ENCODE peak calls at places on chromosomes 5 and 9, in seven cellular contexts. One of them, this sample, is unnamed.

GRCh38 chr5:93039888-93040287 is 541.1 kb downstream of the NR2F1-AS1 start:
- DNase-seq in breast epithelium: no peak
- DNase-seq in fibroblast of lung: no peak
- DNase-seq in endothelial cell: no peak
- DNase-seq in kidney epithelial cell: no peak
- DNase-seq in epithelial cell of esophagus: peak
- DNase-seq in HepG2: no peak
- DNase-seq in this sample: no peak

GRCh38 chr5:33423018-33423630 is 17.6 kb upstream of the TARS1 start:
- DNase-seq in endothelial cell: no peak
- DNase-seq in epithelial cell of esophagus: peak
- DNase-seq in fibroblast of lung: peak
- DNase-seq in kidney epithelial cell: no peak
- DNase-seq in breast epithelium: no peak
- DNase-seq in HepG2: peak
- DNase-seq in this sample: no peak

GRCh38 chr5:3268760-3269330 is 326.8 kb upstream of the IRX1 start:
- DNase-seq in HepG2: no peak
- DNase-seq in breast epithelium: no peak
- DNase-seq in fibroblast of lung: no peak
- DNase-seq in epithelial cell of esophagus: no peak
- DNase-seq in endothelial cell: no peak
- DNase-seq in kidney epithelial cell: no peak
- DNase-seq in this sample: no peak

GRCh38 chr5:135220394-135221186 is 178.4 kb downstream of the MACROH2A1 start:
- DNase-seq in breast epithelium: peak
- DNase-seq in HepG2: no peak
- DNase-seq in kidney epithelial cell: no peak
- DNase-seq in fibroblast of lung: no peak
- DNase-seq in epithelial cell of esophagus: no peak
- DNase-seq in endothelial cell: no peak
- DNase-seq in this sample: no peak

GRCh38 chr9:98097836-98098235 is 21.2 kb downstream of the TRIM14 start:
- DNase-seq in HepG2: no peak
- DNase-seq in breast epithelium: peak
- DNase-seq in kidney epithelial cell: no peak
- DNase-seq in endothelial cell: no peak
- DNase-seq in fibroblast of lung: no peak
- DNase-seq in epithelial cell of esophagus: peak
- DNase-seq in this sample: no peak

GRCh38 chr9:130689937-130690700 is 3.5 kb upstream of the EXOSC2 start:
- DNase-seq in fibroblast of lung: peak
- DNase-seq in kidney epithelial cell: no peak
- DNase-seq in epithelial cell of esophagus: peak
- DNase-seq in endothelial cell: no peak
- DNase-seq in HepG2: peak
- DNase-seq in breast epithelium: peak
- DNase-seq in this sample: no peak

GRCh38 chr5:2387224-2388004 is 364.1 kb downstream of the IRX2 start:
- DNase-seq in kidney epithelial cell: no peak
- DNase-seq in epithelial cell of esophagus: no peak
- DNase-seq in fibroblast of lung: no peak
- DNase-seq in HepG2: no peak
- DNase-seq in breast epithelium: no peak
- DNase-seq in endothelial cell: no peak
- DNase-seq in this sample: peak

GRCh38 chr9:124855944-124856773 is 2.9 kb downstream of the WDR38 start:
- DNase-seq in epithelial cell of esophagus: peak
- DNase-seq in fibroblast of lung: peak
- DNase-seq in HepG2: peak
- DNase-seq in kidney epithelial cell: no peak
- DNase-seq in endothelial cell: peak
- DNase-seq in breast epithelium: no peak
- DNase-seq in this sample: peak

GRCh38 chr9:100170556-100170955 is 71.5 kb downstream of the INVS start:
- DNase-seq in endothelial cell: no peak
- DNase-seq in breast epithelium: no peak
- DNase-seq in kidney epithelial cell: no peak
- DNase-seq in HepG2: no peak
- DNase-seq in fibroblast of lung: peak
- DNase-seq in epithelial cell of esophagus: no peak
- DNase-seq in this sample: no peak

GRCh38 chr5:56011835-56012234 is 17.1 kb upstream of the IL6ST start:
- DNase-seq in kidney epithelial cell: no peak
- DNase-seq in fibroblast of lung: peak
- DNase-seq in HepG2: no peak
- DNase-seq in endothelial cell: no peak
- DNase-seq in epithelial cell of esophagus: peak
- DNase-seq in breast epithelium: no peak
- DNase-seq in this sample: no peak

GRCh38 chr5:102561894-102562760 is 63.3 kb upstream of the SLCO6A1 start:
- DNase-seq in kidney epithelial cell: no peak
- DNase-seq in endothelial cell: peak
- DNase-seq in epithelial cell of esophagus: peak
- DNase-seq in breast epithelium: no peak
- DNase-seq in HepG2: peak
- DNase-seq in fibroblast of lung: no peak
- DNase-seq in this sample: no peak

GRCh38 chr5:93576015-93576414 is 5.0 kb downstream of the NR2F1-AS1 start:
- DNase-seq in fibroblast of lung: no peak
- DNase-seq in HepG2: no peak
- DNase-seq in endothelial cell: no peak
- DNase-seq in kidney epithelial cell: no peak
- DNase-seq in epithelial cell of esophagus: no peak
- DNase-seq in breast epithelium: no peak
- DNase-seq in this sample: no peak

GRCh38 chr9:91978739-91979414 is 28.8 kb upstream of the ROR2 start:
- DNase-seq in fibroblast of lung: peak
- DNase-seq in kidney epithelial cell: peak
- DNase-seq in breast epithelium: no peak
- DNase-seq in endothelial cell: peak
- DNase-seq in HepG2: no peak
- DNase-seq in epithelial cell of esophagus: peak
- DNase-seq in this sample: no peak

GRCh38 chr5:1437452-1437851 is 7.8 kb downstream of the SLC6A3 start:
- DNase-seq in breast epithelium: no peak
- DNase-seq in epithelial cell of esophagus: peak
- DNase-seq in fibroblast of lung: no peak
- DNase-seq in endothelial cell: no peak
- DNase-seq in kidney epithelial cell: no peak
- DNase-seq in HepG2: peak
- DNase-seq in this sample: peak

GRCh38 chr9:114981095-114981494 is 50.7 kb upstream of the TNFSF8 start:
- DNase-seq in fibroblast of lung: no peak
- DNase-seq in epithelial cell of esophagus: no peak
- DNase-seq in HepG2: no peak
- DNase-seq in endothelial cell: no peak
- DNase-seq in kidney epithelial cell: no peak
- DNase-seq in breast epithelium: no peak
- DNase-seq in this sample: no peak

GRCh38 chr5:87367243-87367642 is 45.5 kb downstream of the CCNH start:
- DNase-seq in fibroblast of lung: no peak
- DNase-seq in breast epithelium: no peak
- DNase-seq in HepG2: no peak
- DNase-seq in kidney epithelial cell: no peak
- DNase-seq in epithelial cell of esophagus: no peak
- DNase-seq in endothelial cell: no peak
- DNase-seq in this sample: no peak

GRCh38 chr9:135299239-135299590 is 180.4 kb upstream of the PPP1R26 start:
- DNase-seq in HepG2: no peak
- DNase-seq in epithelial cell of esophagus: no peak
- DNase-seq in fibroblast of lung: no peak
- DNase-seq in kidney epithelial cell: no peak
- DNase-seq in breast epithelium: no peak
- DNase-seq in endothelial cell: no peak
- DNase-seq in this sample: no peak

DNA sequence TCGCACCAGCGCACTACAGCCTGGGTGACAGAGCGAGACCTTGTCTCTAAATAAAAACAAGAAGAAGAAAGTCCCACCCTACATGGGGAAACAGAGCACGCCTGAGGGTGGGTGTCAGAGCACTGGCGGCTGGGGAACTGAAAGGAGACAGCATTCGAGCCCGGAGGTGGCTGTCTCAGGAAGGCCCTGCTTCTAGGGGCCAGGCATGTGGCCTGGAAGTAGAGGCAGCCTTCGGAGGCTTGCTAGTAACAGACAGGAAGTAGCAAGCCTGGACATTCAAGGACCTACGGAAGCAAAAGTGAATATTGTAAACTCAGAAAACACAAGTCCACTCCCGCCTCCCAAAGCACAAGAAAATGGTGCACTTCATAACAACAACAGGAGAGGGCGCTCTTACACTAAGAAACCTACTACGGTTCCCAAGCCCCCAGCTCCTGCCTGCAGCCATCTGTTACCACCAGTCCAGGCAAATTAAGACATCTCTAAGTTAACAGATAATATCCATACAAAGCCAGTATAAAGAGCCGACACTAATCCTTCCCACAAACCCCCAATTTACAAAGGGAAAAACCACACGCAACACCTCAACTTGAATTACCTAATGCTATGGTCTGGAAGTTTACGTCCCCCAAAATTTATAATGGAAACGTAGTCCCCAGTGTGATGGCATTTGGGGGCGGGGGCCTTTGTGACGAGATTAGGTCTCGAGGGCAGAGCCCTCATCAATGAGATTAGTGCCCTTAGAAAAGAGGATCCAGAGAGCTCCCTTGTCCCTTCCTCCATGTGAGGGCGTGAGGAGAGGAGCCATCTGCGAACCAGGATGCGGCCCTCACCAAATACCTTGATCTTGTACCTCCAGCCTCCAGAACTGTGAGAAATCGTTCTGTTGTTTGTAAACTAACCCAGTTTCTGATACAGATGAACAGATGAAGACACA is 7.7 kb downstream of the RASGEF1C start:
- DNase-seq in epithelial cell of esophagus: no peak
- DNase-seq in HepG2: peak
- DNase-seq in breast epithelium: no peak
- DNase-seq in kidney epithelial cell: no peak
- DNase-seq in fibroblast of lung: no peak
- DNase-seq in endothelial cell: peak
- DNase-seq in this sample: peak
- TF ChIP-seq CTCF in epithelial cell of esophagus: no peak
- TF ChIP-seq CTCF in HepG2: peak
- TF ChIP-seq CTCF in breast epithelium: no peak
- TF ChIP-seq CTCF in kidney epithelial cell: peak
- TF ChIP-seq CTCF in fibroblast of lung: no peak
- TF ChIP-seq CTCF in endothelial cell: peak
- TF ChIP-seq CTCF in this sample: no peak

DNA sequence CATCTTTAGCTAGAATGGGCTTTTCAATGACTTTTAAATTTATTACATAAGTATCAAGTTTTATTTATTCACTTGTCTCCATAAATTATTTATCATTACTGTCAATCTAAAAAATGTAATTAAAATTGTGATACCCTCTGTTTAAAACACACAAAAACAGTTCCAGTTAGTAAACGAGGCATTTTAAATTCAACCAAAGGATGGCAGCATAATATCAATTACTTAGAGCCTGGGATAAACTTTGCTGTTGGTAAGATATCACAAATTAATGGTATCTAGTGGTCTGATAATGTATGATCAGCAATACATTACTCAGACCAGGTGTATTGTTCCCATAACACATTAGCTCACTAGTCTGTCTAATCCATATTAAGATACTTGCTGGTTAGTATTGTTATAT is 9.6 kb upstream of the IFNE start:
- DNase-seq in endothelial cell: no peak
- DNase-seq in breast epithelium: no peak
- DNase-seq in fibroblast of lung: no peak
- DNase-seq in epithelial cell of esophagus: no peak
- DNase-seq in HepG2: no peak
- DNase-seq in kidney epithelial cell: no peak
- DNase-seq in this sample: no peak
- TF ChIP-seq CTCF in endothelial cell: no peak
- TF ChIP-seq CTCF in breast epithelium: no peak
- TF ChIP-seq CTCF in fibroblast of lung: no peak
- TF ChIP-seq CTCF in epithelial cell of esophagus: no peak
- TF ChIP-seq CTCF in HepG2: no peak
- TF ChIP-seq CTCF in kidney epithelial cell: no peak
- TF ChIP-seq CTCF in this sample: no peak

DNA sequence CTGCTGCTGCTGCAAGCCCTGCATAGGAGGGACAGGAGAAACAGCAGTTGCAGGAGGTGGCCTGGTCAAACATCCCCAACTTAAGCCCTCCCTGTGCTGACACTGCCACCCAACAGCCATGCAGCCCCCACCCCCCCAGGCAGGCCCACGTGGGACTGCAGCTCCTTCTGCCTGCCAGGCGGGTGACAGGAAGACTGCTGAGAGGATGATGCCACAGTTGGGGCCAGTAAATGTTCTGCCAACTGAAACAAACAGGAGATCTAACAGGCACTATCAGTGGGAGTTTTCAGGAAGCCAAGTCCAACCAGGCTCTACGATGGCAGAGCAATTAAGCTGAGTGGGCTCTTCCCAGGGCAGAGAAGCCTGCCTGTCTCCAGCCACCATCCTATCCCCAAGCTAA is 31.1 kb downstream of the DIRAS2 start:
- DNase-seq in epithelial cell of esophagus: no peak
- DNase-seq in endothelial cell: no peak
- DNase-seq in HepG2: no peak
- DNase-seq in kidney epithelial cell: no peak
- DNase-seq in fibroblast of lung: no peak
- DNase-seq in breast epithelium: no peak
- DNase-seq in this sample: no peak
- TF ChIP-seq CTCF in epithelial cell of esophagus: no peak
- TF ChIP-seq CTCF in endothelial cell: no peak
- TF ChIP-seq CTCF in HepG2: no peak
- TF ChIP-seq CTCF in kidney epithelial cell: no peak
- TF ChIP-seq CTCF in fibroblast of lung: no peak
- TF ChIP-seq CTCF in breast epithelium: no peak
- TF ChIP-seq CTCF in this sample: no peak

GRCh38 chr9:4042966-4043365 is 256.9 kb downstream of the GLIS3 start:
- DNase-seq in endothelial cell: no peak
- DNase-seq in breast epithelium: no peak
- DNase-seq in kidney epithelial cell: no peak
- DNase-seq in epithelial cell of esophagus: no peak
- DNase-seq in HepG2: no peak
- DNase-seq in fibroblast of lung: no peak
- DNase-seq in this sample: no peak

GRCh38 chr9:4050686-4051315 is 249.1 kb downstream of the GLIS3 start:
- DNase-seq in epithelial cell of esophagus: no peak
- DNase-seq in fibroblast of lung: no peak
- DNase-seq in breast epithelium: no peak
- DNase-seq in endothelial cell: no peak
- DNase-seq in kidney epithelial cell: no peak
- DNase-seq in HepG2: no peak
- DNase-seq in this sample: no peak

GRCh38 chr9:4045556-4045955 is 254.3 kb downstream of the GLIS3 start:
- DNase-seq in kidney epithelial cell: no peak
- DNase-seq in breast epithelium: no peak
- DNase-seq in endothelial cell: no peak
- DNase-seq in HepG2: no peak
- DNase-seq in fibroblast of lung: no peak
- DNase-seq in epithelial cell of esophagus: no peak
- DNase-seq in this sample: no peak

DNA sequence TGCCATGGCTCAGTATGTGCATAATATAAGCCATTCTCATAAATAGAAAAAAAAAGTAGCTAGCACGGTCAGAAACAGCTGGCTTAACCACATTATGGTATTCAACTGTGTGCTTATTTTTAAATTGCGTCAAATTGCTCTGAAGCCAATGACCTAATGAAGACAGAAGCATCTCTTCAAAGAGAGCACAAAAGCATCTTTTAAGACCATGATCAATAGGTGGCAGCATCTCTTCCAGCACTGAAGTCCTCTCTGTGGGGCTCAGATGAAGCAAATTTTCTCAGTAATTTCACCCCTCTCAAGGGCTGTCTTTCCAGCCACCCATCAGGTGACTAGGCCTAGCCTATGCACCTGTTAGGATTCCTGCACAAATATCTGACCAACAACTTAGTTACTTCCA is 251.4 kb downstream of the GLIS3 start:
- DNase-seq in breast epithelium: no peak
- DNase-seq in epithelial cell of esophagus: peak
- DNase-seq in endothelial cell: no peak
- DNase-seq in fibroblast of lung: peak
- DNase-seq in HepG2: no peak
- DNase-seq in kidney epithelial cell: no peak
- DNase-seq in this sample: no peak
- TF ChIP-seq CTCF in breast epithelium: no peak
- TF ChIP-seq CTCF in epithelial cell of esophagus: peak
- TF ChIP-seq CTCF in endothelial cell: no peak
- TF ChIP-seq CTCF in fibroblast of lung: peak
- TF ChIP-seq CTCF in HepG2: peak
- TF ChIP-seq CTCF in kidney epithelial cell: peak
- TF ChIP-seq CTCF in this sample: peak